ENCODE peak calls at places on chromosomes 3 and 15, in four cellular contexts. G, Z, A and M are unnamed samples.
A peak's percentile ranks its signal among the peaks of the same experiment; 100 is the strongest.

GRCh38 chr3:7309707-7310106 is 448.8 kb downstream of the GRM7 start:
- ATAC-seq in A (no peak), Z (peak; percentile 73), G (peak; percentile 92), M (no peak)

GRCh38 chr3:190038050-190038631 is 82.6 kb downstream of the P3H2 start:
- ATAC-seq in Z (peak; percentile 91), G (peak; percentile 28), A (peak; percentile 38), M (peak; percentile 94)

GRCh38 chr3:127050733-127051132 is 67.8 kb downstream of the PLXNA1 start:
- ATAC-seq in G (no peak), Z (peak; percentile 55), A (no peak), M (no peak)

GRCh38 chr3:144831955-144832716 is 860.5 kb downstream of the DIPK2A start:
- ATAC-seq in Z (no peak), G (no peak), A (no peak), M (no peak)

GRCh38 chr3:134381836-134382442 is 7.7 kb upstream of the AMOTL2 start:
- ATAC-seq in G (no peak), Z (peak; percentile 94), A (no peak), M (peak; percentile 99)

GRCh38 chr3:39220551-39221530 is 28.4 kb upstream of the XIRP1 start:
- ATAC-seq in A (no peak), G (no peak), Z (no peak), M (no peak)

GRCh38 chr3:97901327-97902295 is 70.6 kb downstream of the RIOX2 start:
- ATAC-seq in A (no peak), Z (peak; percentile 14), G (peak; percentile 36), M (peak; percentile 55)

GRCh38 chr15:87362531-87362930 is 894.0 kb downstream of the NTRK3 start:
- ATAC-seq in G (no peak), A (no peak), Z (no peak), M (no peak)

GRCh38 chr3:164524201-164524600 is 554.1 kb downstream of the SI start:
- ATAC-seq in A (no peak), Z (no peak), G (no peak), M (no peak)

GRCh38 chr15:61415617-61416120 is 186.6 kb upstream of the RORA start:
- ATAC-seq in A (no peak), G (no peak), Z (no peak), M (no peak)

GRCh38 chr15:42344763-42345162 is 14.5 kb upstream of the CAPN3 start:
- ATAC-seq in Z (no peak), A (no peak), G (peak; percentile 89), M (peak; percentile 79)

GRCh38 chr3:113169876-113170452 is 41.4 kb upstream of the BOC start:
- ATAC-seq in Z (no peak), A (no peak), G (no peak), M (no peak)

GRCh38 chr3:15470261-15470660 is 42.9 kb downstream of the EAF1 start:
- ATAC-seq in G (no peak), Z (no peak), A (no peak), M (no peak)

GRCh38 chr3:172046268-172046915 is 7.0 kb downstream of the FNDC3B start:
- ATAC-seq in A (peak; percentile 33), G (no peak), Z (no peak), M (no peak)

GRCh38 chr3:89606151-89606550 is 498.7 kb downstream of the EPHA3 start:
- ATAC-seq in Z (no peak), G (no peak), A (no peak), M (no peak)

GRCh38 chr3:9508781-9509180 is 44.8 kb downstream of the LHFPL4 start:
- ATAC-seq in A (peak; percentile 41), G (no peak), Z (no peak), M (no peak)

GRCh38 chr15:43509923-43510229 is 7.5 kb upstream of the MAP1A start:
- ATAC-seq in G (no peak), A (no peak), Z (no peak), M (no peak)

GRCh38 chr3:158771982-158772381 is 29.9 kb upstream of the MFSD1 start:
- ATAC-seq in G (no peak), A (peak; percentile 9), Z (no peak), M (no peak)